ENCODE peak calls at places on chromosomes 5 and 9, in ten cellular contexts. O, W, N, G, R, T, L, A, K and D are unnamed samples.

GRCh38 chr9:94584555-94584954 is 9.1 kb downstream of the FBP2 start:
- DNase-seq in O (no peak), W (no peak), N (no peak), G (no peak), R (no peak), T (no peak), L (no peak), A (no peak), K (no peak), D (no peak)

GRCh38 chr5:76622973-76623596 is at the start of gene F2RL2:
- DNase-seq in O (no peak), W (no peak), N (no peak), G (no peak), R (no peak), T (no peak), L (no peak), A (no peak), K (peak; percentile 85), D (no peak)

GRCh38 chr5:42889311-42889933 is 77.7 kb upstream of the SELENOP start:
- DNase-seq in O (peak; percentile 75), W (peak; percentile 87), N (no peak), G (peak; percentile 70), R (peak; percentile 80), T (no peak), L (no peak), A (peak; percentile 54), K (peak; percentile 62), D (no peak)

GRCh38 chr9:35696520-35697215 is 6.9 kb upstream of the TPM2 start:
- DNase-seq in O (peak; percentile 70), W (peak; percentile 76), N (no peak), G (peak; percentile 49), R (no peak), T (peak; percentile 83), L (no peak), A (no peak), K (no peak), D (peak; percentile 60)

GRCh38 chr5:9054821-9055589 is 490.9 kb downstream of the SEMA5A start:
- DNase-seq in O (no peak), W (no peak), N (no peak), G (no peak), R (no peak), T (no peak), L (no peak), A (no peak), K (no peak), D (no peak)

GRCh38 chr5:756171-756570 is 28.4 kb downstream of the ZDHHC11B start:
- DNase-seq in O (no peak), W (no peak), N (no peak), G (no peak), R (peak; percentile 67), T (peak; percentile 82), L (peak; percentile 69), A (no peak), K (no peak), D (no peak)

GRCh38 chr5:119454171-119454570 is 1.9 kb downstream of the HSD17B4 start:
- DNase-seq in O (no peak), W (no peak), N (no peak), G (no peak), R (no peak), T (no peak), L (no peak), A (no peak), K (no peak), D (no peak)

GRCh38 chr5:6754766-6755165 is 41.5 kb downstream of the TENT4A start:
- DNase-seq in O (no peak), W (no peak), N (no peak), G (no peak), R (no peak), T (no peak), L (no peak), A (no peak), K (no peak), D (no peak)

GRCh38 chr9:110202232-110202631 is 5.7 kb downstream of the C9orf152 start:
- DNase-seq in O (no peak), W (no peak), N (no peak), G (no peak), R (no peak), T (no peak), L (no peak), A (no peak), K (no peak), D (no peak)

GRCh38 chr5:157516016-157516415 is 56.0 kb downstream of the NIPAL4 start:
- DNase-seq in O (no peak), W (no peak), N (peak; percentile 61), G (no peak), R (no peak), T (no peak), L (no peak), A (no peak), K (peak; percentile 86), D (no peak)

GRCh38 chr5:89582768-89583339 is 699.9 kb upstream of the MEF2C start:
- DNase-seq in O (no peak), W (no peak), N (no peak), G (no peak), R (no peak), T (no peak), L (no peak), A (no peak), K (peak; percentile 7), D (no peak)

GRCh38 chr5:62475072-62475471 is 62.5 kb downstream of the IPO11 start:
- DNase-seq in O (no peak), W (no peak), N (no peak), G (no peak), R (no peak), T (no peak), L (no peak), A (no peak), K (peak; percentile 60), D (no peak)

GRCh38 chr9:83583151-83584014 is 39.6 kb upstream of the IDNK start:
- DNase-seq in O (peak; percentile 58), W (peak; percentile 77), N (peak; percentile 19), G (peak; percentile 51), R (no peak), T (no peak), L (no peak), A (no peak), K (peak; percentile 75), D (no peak)

GRCh38 chr9:78595200-78595945 is 298.4 kb downstream of the PSAT1 start:
- DNase-seq in O (no peak), W (no peak), N (no peak), G (no peak), R (no peak), T (no peak), L (no peak), A (no peak), K (peak; percentile 37), D (no peak)